ENCODE peak calls at places on chromosomes 4 and X, in seven cellular contexts. F is ecto neural progenitor cell; O is GM23248; R is fibroblast of the aortic adventitia; Z is RWPE1; V is endothelial cell of umbilical vein; M is activated CD8-positive, alpha-beta memory T cell treated with anti-CD3 and anti-CD28 coated beads for 48 hours. K is an unnamed sample.

GRCh38 chr4:9800878-9801277 is 19.4 kb downstream of the DRD5 start:
- DNase-seq in F (no peak), O (no peak), R (no peak), Z (no peak), V (no peak), M (no peak), K (no peak)

GRCh38 chrX:47361538-47362511 is 8.6 kb upstream of the ZNF157 start:
- DNase-seq in F (peak; percentile 84), O (peak; percentile 85), R (peak; percentile 89), Z (peak; percentile 88), V (peak; percentile 93), M (no peak), K (peak; percentile 96)

GRCh38 chrX:71111851-71112468 is 583 bp upstream of the IL2RG start:
- DNase-seq in F (no peak), O (no peak), R (no peak), Z (no peak), V (no peak), M (no peak), K (no peak)

GRCh38 chr4:185222598-185222997 is 13.2 kb downstream of the SNX25 start:
- DNase-seq in F (no peak), O (peak; percentile 89), R (peak; percentile 79), Z (no peak), V (no peak), M (no peak), K (no peak)

GRCh38 chrX:70026112-70026850 is 23.5 kb downstream of the AWAT2 start:
- DNase-seq in F (no peak), O (no peak), R (peak; percentile 30), Z (no peak), V (peak; percentile 70), M (no peak), K (no peak)

GRCh38 chrX:100685284-100685996 is 41.4 kb downstream of the SRPX2 start:
- DNase-seq in F (peak; percentile 74), O (peak; percentile 74), R (peak; percentile 86), Z (peak; percentile 37), V (peak; percentile 84), M (peak; percentile 27), K (peak; percentile 81)

GRCh38 chr4:140005699-140006098 is 148.3 kb downstream of the MAML3 start:
- DNase-seq in F (no peak), O (no peak), R (no peak), Z (no peak), V (peak; percentile 34), M (no peak), K (no peak)

GRCh38 chr4:123315617-123316016 is 81.0 kb upstream of the SPRY1 start:
- DNase-seq in F (no peak), O (no peak), R (no peak), Z (no peak), V (no peak), M (no peak), K (no peak)

GRCh38 chrX:153744210-153745066 is 19.6 kb upstream of the PLXNB3 start:
- DNase-seq in F (peak; percentile 73), O (peak; percentile 43), R (no peak), Z (no peak), V (peak; percentile 10), M (no peak), K (no peak)

K was measured in islet precursor cell.